ENCODE peak calls at places on chromosomes 4 and X, in nine cellular contexts. X is activated T-helper 1 cell treated with Interleukin-2 at 50 U/mL for 16 hours; Y is lower leg skin; O is cardiac muscle cell; I is ovary; H is CD4-positive, alpha-beta T cell; A is AG20443; B is NCI-H1105; C is PC-3. M is an unnamed sample.

GRCh38 chrX:113473418-113473817 is 632.8 kb upstream of the AMOT start:
- DNase-seq in X (no peak), Y (no peak), O (peak; percentile 1), I (no peak), H (no peak), A (no peak), B (no peak), C (no peak), M (no peak)

GRCh38 chr4:152594981-152595916 is 59.4 kb upstream of the FBXW7 start:
- DNase-seq in X (no peak), Y (no peak), O (no peak), I (no peak), H (no peak), A (no peak), B (peak; percentile 52), C (peak; percentile 24), M (no peak)

GRCh38 chr4:38889143-38889542 is 21.5 kb downstream of the FAM114A1 start:
- DNase-seq in X (no peak), Y (no peak), O (peak; percentile 81), I (no peak), H (no peak), A (peak; percentile 70), B (no peak), C (peak; percentile 68), M (no peak)

GRCh38 chrX:149757206-149758067 is 16.4 kb upstream of the HSFX1 start:
- DNase-seq in X (no peak), Y (peak; percentile 52), O (no peak), I (no peak), H (no peak), A (no peak), B (no peak), C (no peak), M (no peak)

GRCh38 chrX:85037114-85037513 is 33.4 kb downstream of the APOOL start:
- DNase-seq in X (no peak), Y (no peak), O (no peak), I (no peak), H (no peak), A (no peak), B (no peak), C (no peak), M (no peak)

GRCh38 chr4:11746734-11747133 is 318.0 kb upstream of the HS3ST1 start:
- DNase-seq in X (no peak), Y (no peak), O (peak; percentile 15), I (no peak), H (no peak), A (no peak), B (no peak), C (no peak), M (no peak)

GRCh38 chrX:44871114-44871645 is 1.8 kb upstream of the KDM6A start:
- DNase-seq in X (no peak), Y (no peak), O (peak; percentile 13), I (peak; percentile 23), H (no peak), A (peak; percentile 7), B (no peak), C (peak; percentile 39), M (no peak)

GRCh38 chr4:52142816-52143215 is 91.7 kb downstream of the SPATA18 start:
- DNase-seq in X (no peak), Y (no peak), O (no peak), I (no peak), H (no peak), A (no peak), B (no peak), C (no peak), M (no peak)

GRCh38 chr4:166257276-166257675 is 384.2 kb downstream of the TLL1 start:
- DNase-seq in X (no peak), Y (no peak), O (no peak), I (no peak), H (no peak), A (no peak), B (no peak), C (no peak), M (no peak)

GRCh38 chr4:5615496-5616075 is 92.8 kb downstream of the EVC2 start:
- DNase-seq in X (no peak), Y (peak; percentile 66), O (no peak), I (no peak), H (no peak), A (no peak), B (no peak), C (no peak), M (no peak)

GRCh38 chr4:125368161-125368560 is 53.4 kb downstream of the FAT4 start:
- DNase-seq in X (no peak), Y (no peak), O (peak; percentile 66), I (no peak), H (no peak), A (no peak), B (no peak), C (peak; percentile 65), M (no peak)

GRCh38 chrX:140917354-140918115 is 84.9 kb upstream of the SPANXB1 start:
- DNase-seq in X (no peak), Y (no peak), O (peak; percentile 6), I (no peak), H (no peak), A (no peak), B (no peak), C (no peak), M (no peak)

GRCh38 chr4:137370206-137370633 is 162.1 kb downstream of the PCDH18 start:
- DNase-seq in X (no peak), Y (no peak), O (peak; percentile 52), I (no peak), H (no peak), A (no peak), B (no peak), C (peak; percentile 60), M (no peak)

GRCh38 chr4:146522098-146522861 is 540 bp upstream of the SLC10A7 start:
- DNase-seq in X (peak; percentile 67), Y (peak; percentile 98), O (peak; percentile 89), I (peak; percentile 94), H (peak; percentile 76), A (peak; percentile 95), B (peak; percentile 55), C (peak; percentile 85), M (peak; percentile 69)

GRCh38 chrX:7117587-7117986 is 29.9 kb upstream of the STS start:
- DNase-seq in X (no peak), Y (no peak), O (no peak), I (no peak), H (no peak), A (no peak), B (no peak), C (no peak), M (no peak)

GRCh38 chr4:86948276-86948675 is 13.5 kb downstream of the AFF1 start:
- DNase-seq in X (no peak), Y (no peak), O (no peak), I (no peak), H (no peak), A (no peak), B (no peak), C (no peak), M (no peak)

GRCh38 chrX:25524150-25524549 is 508.4 kb upstream of the ARX start:
- DNase-seq in X (no peak), Y (no peak), O (peak; percentile 71), I (no peak), H (no peak), A (no peak), B (no peak), C (peak; percentile 40), M (peak; percentile 65)

GRCh38 chr4:64617813-64618212 is 208.6 kb upstream of the TECRL start:
- DNase-seq in X (no peak), Y (no peak), O (no peak), I (no peak), H (no peak), A (no peak), B (no peak), C (peak; percentile 77), M (peak; percentile 30)

GRCh38 chr4:125334936-125335335 is 20.2 kb downstream of the FAT4 start:
- DNase-seq in X (no peak), Y (no peak), O (no peak), I (no peak), H (no peak), A (no peak), B (no peak), C (no peak), M (no peak)

GRCh38 chrX:53685711-53686110 is 808 bp downstream of the HUWE1 start:
- DNase-seq in X (no peak), Y (no peak), O (no peak), I (no peak), H (no peak), A (no peak), B (no peak), C (peak; percentile 14), M (peak; percentile 8)

GRCh38 chr4:94084155-94084554 is 123.5 kb upstream of the SMARCAD1 start:
- DNase-seq in X (no peak), Y (no peak), O (no peak), I (no peak), H (no peak), A (no peak), B (no peak), C (no peak), M (no peak)

GRCh38 chrX:79400618-79401017 is 33.5 kb upstream of the ITM2A start:
- DNase-seq in X (no peak), Y (no peak), O (no peak), I (no peak), H (no peak), A (no peak), B (no peak), C (no peak), M (no peak)

GRCh38 chr4:34619531-34620109 is 1624.7 kb downstream of the ARAP2 start:
- DNase-seq in X (no peak), Y (no peak), O (no peak), I (no peak), H (no peak), A (no peak), B (no peak), C (peak; percentile 37), M (no peak)

GRCh38 chr4:111961806-111962205 is 183.4 kb upstream of the FAM241A start:
- DNase-seq in X (no peak), Y (no peak), O (no peak), I (no peak), H (no peak), A (peak; percentile 20), B (no peak), C (no peak), M (no peak)

GRCh38 chr4:41363384-41363981 is 106.8 kb downstream of the UCHL1 start:
- DNase-seq in X (no peak), Y (no peak), O (peak; percentile 42), I (no peak), H (no peak), A (peak; percentile 79), B (no peak), C (peak; percentile 60), M (no peak)

GRCh38 chr4:87026795-87027495 is 92.1 kb downstream of the AFF1 start:
- DNase-seq in X (no peak), Y (no peak), O (no peak), I (no peak), H (no peak), A (no peak), B (no peak), C (no peak), M (no peak)